ENCODE peak calls at places on chromosomes 16 and 17, in six cellular contexts. One of them, this sample, is unnamed.
A peak's percentile ranks its signal among the peaks of the same experiment; 100 is the strongest.

GRCh38 chr17:39699818-39700147 is at the start of gene ERBB2:
- DNase-seq in cardiac muscle cell: peak; percentile 82
- DNase-seq in GM12878: no peak
- DNase-seq in neural progenitor cell: peak; percentile 85
- DNase-seq in CD4-positive, alpha-beta T cell: no peak
- DNase-seq in uterus: peak; percentile 72
- DNase-seq in this sample: peak; percentile 68

GRCh38 chr17:32370426-32370825 is 20.5 kb downstream of the ZNF207 start:
- DNase-seq in cardiac muscle cell: no peak
- DNase-seq in GM12878: no peak
- DNase-seq in neural progenitor cell: no peak
- DNase-seq in CD4-positive, alpha-beta T cell: no peak
- DNase-seq in uterus: no peak
- DNase-seq in this sample: no peak

GRCh38 chr17:67619555-67619954 is 98.2 kb upstream of the NOL11 start:
- DNase-seq in cardiac muscle cell: no peak
- DNase-seq in GM12878: no peak
- DNase-seq in neural progenitor cell: no peak
- DNase-seq in CD4-positive, alpha-beta T cell: no peak
- DNase-seq in uterus: no peak
- DNase-seq in this sample: no peak

GRCh38 chr16:22645868-22646267 is 135.2 kb downstream of the NPIPB5 start:
- DNase-seq in cardiac muscle cell: no peak
- DNase-seq in GM12878: no peak
- DNase-seq in neural progenitor cell: no peak
- DNase-seq in CD4-positive, alpha-beta T cell: no peak
- DNase-seq in uterus: no peak
- DNase-seq in this sample: no peak

GRCh38 chr17:2564876-2565275 is 28.6 kb upstream of the PAFAH1B1 start:
- DNase-seq in cardiac muscle cell: peak; percentile 35
- DNase-seq in GM12878: no peak
- DNase-seq in neural progenitor cell: no peak
- DNase-seq in CD4-positive, alpha-beta T cell: no peak
- DNase-seq in uterus: no peak
- DNase-seq in this sample: no peak

GRCh38 chr17:16255481-16255901 is 38.5 kb downstream of the PIGL start:
- DNase-seq in cardiac muscle cell: peak; percentile 84
- DNase-seq in GM12878: no peak
- DNase-seq in neural progenitor cell: peak; percentile 70
- DNase-seq in CD4-positive, alpha-beta T cell: no peak
- DNase-seq in uterus: peak; percentile 59
- DNase-seq in this sample: peak; percentile 59

GRCh38 chr16:64982581-64982980 is 139.3 kb downstream of the CDH11 start:
- DNase-seq in cardiac muscle cell: peak; percentile 54
- DNase-seq in GM12878: no peak
- DNase-seq in neural progenitor cell: no peak
- DNase-seq in CD4-positive, alpha-beta T cell: no peak
- DNase-seq in uterus: no peak
- DNase-seq in this sample: no peak

GRCh38 chr17:79609175-79609589 is 1.7 kb downstream of the RBFOX3 start:
- DNase-seq in cardiac muscle cell: no peak
- DNase-seq in GM12878: no peak
- DNase-seq in neural progenitor cell: peak; percentile 28
- DNase-seq in CD4-positive, alpha-beta T cell: no peak
- DNase-seq in uterus: no peak
- DNase-seq in this sample: no peak

GRCh38 chr17:64420143-64420670 is 28.7 kb upstream of the MILR1 start:
- DNase-seq in cardiac muscle cell: peak; percentile 88
- DNase-seq in GM12878: no peak
- DNase-seq in neural progenitor cell: peak; percentile 74
- DNase-seq in CD4-positive, alpha-beta T cell: no peak
- DNase-seq in uterus: no peak
- DNase-seq in this sample: no peak

GRCh38 chr17:18888766-18889290 is 30.9 kb downstream of the PRPSAP2 start:
- DNase-seq in cardiac muscle cell: no peak
- DNase-seq in GM12878: no peak
- DNase-seq in neural progenitor cell: no peak
- DNase-seq in CD4-positive, alpha-beta T cell: no peak
- DNase-seq in uterus: no peak
- DNase-seq in this sample: no peak

DNA sequence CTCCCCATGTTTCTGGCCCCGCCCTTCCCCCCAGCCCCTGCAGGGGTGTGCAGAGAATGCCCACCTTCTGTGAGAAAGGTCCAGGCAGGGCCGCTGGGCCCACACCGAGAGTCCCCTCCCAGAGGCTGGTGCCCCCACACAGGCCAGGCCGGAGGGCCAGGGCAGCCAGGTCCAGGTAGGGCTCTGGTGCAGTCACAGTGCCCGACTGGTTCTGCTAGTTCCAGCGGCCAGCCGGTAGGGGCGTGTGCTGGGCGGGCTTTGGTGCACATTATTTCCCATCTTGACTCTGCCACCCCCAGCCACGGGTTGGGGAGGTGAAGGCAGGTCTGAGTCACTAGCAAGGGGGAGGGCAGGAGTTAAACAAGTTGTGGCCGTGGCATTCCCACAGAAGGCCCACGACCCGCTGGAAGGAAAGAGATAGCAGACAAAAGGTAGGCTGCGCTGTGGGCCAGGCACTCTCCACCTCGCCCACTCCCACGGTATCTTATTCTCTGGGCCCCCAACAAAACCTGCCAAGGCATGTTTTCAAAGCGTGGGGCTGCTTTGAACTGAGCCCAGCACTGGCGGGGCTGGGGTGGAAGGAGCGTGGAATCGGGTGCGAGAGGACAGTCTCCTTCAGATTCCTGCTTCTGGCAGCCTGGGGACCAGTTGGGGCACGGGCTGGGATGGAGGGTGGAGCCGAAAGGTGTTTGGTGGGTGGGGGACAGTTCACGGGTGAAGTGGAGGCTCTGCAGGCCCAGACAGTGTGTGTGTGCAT is 1.9 kb downstream of the EPN3 start:
- DNase-seq in cardiac muscle cell: no peak
- DNase-seq in GM12878: no peak
- DNase-seq in neural progenitor cell: peak; percentile 55
- DNase-seq in CD4-positive, alpha-beta T cell: no peak
- DNase-seq in uterus: no peak
- DNase-seq in this sample: no peak
- TF ChIP-seq CTCF in cardiac muscle cell: peak; percentile 34
- TF ChIP-seq CTCF in GM12878: no peak
- TF ChIP-seq CTCF in neural progenitor cell: peak; percentile 52
- TF ChIP-seq CTCF in CD4-positive, alpha-beta T cell: peak; percentile 16
- TF ChIP-seq CTCF in uterus: peak; percentile 22
- TF ChIP-seq CTCF in this sample: peak; percentile 52

GRCh38 chr16:68577352-68577853 is 38.3 kb downstream of the ZFP90 start:
- DNase-seq in cardiac muscle cell: no peak
- DNase-seq in GM12878: no peak
- DNase-seq in neural progenitor cell: no peak
- DNase-seq in CD4-positive, alpha-beta T cell: no peak
- DNase-seq in uterus: no peak
- DNase-seq in this sample: no peak
- H3K9me3 ChIP-seq in cardiac muscle cell: no peaks in the 10 kb centered on the region
- H3K9me3 ChIP-seq in GM12878: peaks cover 9% of the 10 kb centered on the region
- H3K9me3 ChIP-seq in neural progenitor cell: peaks cover 12% of the 10 kb centered on the region
- H3K9me3 ChIP-seq in CD4-positive, alpha-beta T cell: peaks cover 77% of the 10 kb centered on the region
- H3K9me3 ChIP-seq in uterus: no peaks in the 10 kb centered on the region
- H3K9me3 ChIP-seq in this sample: peaks cover 100% of the 10 kb centered on the region

DNA sequence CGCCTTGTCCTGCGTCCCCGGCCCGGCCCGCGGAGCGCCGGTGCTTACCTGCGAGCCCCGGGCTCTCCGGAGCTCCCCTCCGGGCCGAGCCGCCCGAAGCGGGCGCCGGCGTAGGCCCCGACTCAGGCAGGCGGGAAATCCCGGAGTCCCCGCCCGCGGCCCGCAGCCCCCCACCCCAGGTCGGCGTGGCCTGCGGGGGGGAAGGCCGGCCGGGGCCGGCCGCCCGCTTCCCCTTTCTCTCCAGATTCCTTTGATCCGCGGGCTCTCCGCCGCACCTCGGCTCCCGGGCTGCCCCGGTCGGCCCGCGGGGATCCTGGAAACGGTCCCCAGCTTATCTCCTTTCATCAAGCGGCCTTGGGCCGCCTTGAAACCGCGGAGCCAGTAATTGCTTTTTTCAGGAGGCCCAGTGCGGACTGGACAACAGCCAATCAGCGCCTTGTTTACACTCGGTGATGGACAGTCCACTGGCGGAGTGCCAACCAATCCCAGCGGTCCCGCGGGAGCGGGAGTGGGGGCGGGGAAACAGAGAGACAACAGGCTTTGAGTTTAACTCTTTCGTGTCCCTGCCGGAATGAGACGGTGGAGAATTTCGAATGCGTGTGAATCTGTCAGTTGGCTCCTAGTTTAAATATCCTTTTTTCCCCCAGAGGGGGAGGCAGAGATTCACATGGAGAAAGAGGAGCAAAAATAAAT is 1.4 kb upstream of the BAHCC1 start:
- DNase-seq in cardiac muscle cell: peak; percentile 100
- DNase-seq in GM12878: peak; percentile 40
- DNase-seq in neural progenitor cell: peak; percentile 100
- DNase-seq in CD4-positive, alpha-beta T cell: no peak
- DNase-seq in uterus: peak; percentile 100
- DNase-seq in this sample: peak; percentile 100
- TF ChIP-seq CTCF in cardiac muscle cell: peak; percentile 33
- TF ChIP-seq CTCF in GM12878: no peak
- TF ChIP-seq CTCF in neural progenitor cell: peak; percentile 40
- TF ChIP-seq CTCF in CD4-positive, alpha-beta T cell: no peak
- TF ChIP-seq CTCF in uterus: peak; percentile 40
- TF ChIP-seq CTCF in this sample: no peak

GRCh38 chr16:35377142-35377541 is 1917.7 kb downstream of the TP53TG3F start:
- DNase-seq in cardiac muscle cell: no peak
- DNase-seq in GM12878: no peak
- DNase-seq in neural progenitor cell: no peak
- DNase-seq in CD4-positive, alpha-beta T cell: no peak
- DNase-seq in uterus: no peak
- DNase-seq in this sample: no peak
- H3K9me3 ChIP-seq in cardiac muscle cell: no peaks in the 10 kb centered on the region
- H3K9me3 ChIP-seq in GM12878: no peaks in the 10 kb centered on the region
- H3K9me3 ChIP-seq in neural progenitor cell: peaks cover 37% of the 10 kb centered on the region
- H3K9me3 ChIP-seq in CD4-positive, alpha-beta T cell: no peaks in the 10 kb centered on the region
- H3K9me3 ChIP-seq in uterus: no peaks in the 10 kb centered on the region
- H3K9me3 ChIP-seq in this sample: no peaks in the 10 kb centered on the region

DNA sequence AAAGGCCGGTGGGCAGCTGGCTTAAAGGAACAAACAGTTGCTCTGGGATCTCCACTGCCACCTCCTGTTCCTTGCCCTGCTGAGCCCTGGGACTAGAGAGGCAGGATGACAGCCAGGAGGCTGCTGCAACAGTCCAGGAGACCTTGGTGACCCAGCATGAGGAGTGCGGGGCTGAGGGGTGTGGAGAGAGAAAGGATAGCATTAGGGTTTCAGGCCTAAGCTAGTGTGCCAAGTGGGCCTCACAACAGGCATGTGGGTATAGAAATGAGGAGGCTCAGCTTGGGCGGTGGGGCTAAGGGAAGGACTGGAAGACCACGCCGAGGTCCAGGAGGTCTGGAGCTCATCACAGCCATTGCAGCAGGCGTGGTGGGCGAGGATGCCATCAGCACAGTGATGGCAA is 39.8 kb downstream of the SDK2 start:
- DNase-seq in cardiac muscle cell: no peak
- DNase-seq in GM12878: no peak
- DNase-seq in neural progenitor cell: no peak
- DNase-seq in CD4-positive, alpha-beta T cell: no peak
- DNase-seq in uterus: no peak
- DNase-seq in this sample: no peak
- TF ChIP-seq CTCF in cardiac muscle cell: no peak
- TF ChIP-seq CTCF in GM12878: no peak
- TF ChIP-seq CTCF in neural progenitor cell: no peak
- TF ChIP-seq CTCF in CD4-positive, alpha-beta T cell: no peak
- TF ChIP-seq CTCF in uterus: no peak
- TF ChIP-seq CTCF in this sample: no peak

This sample was measured in left ventricle myocardium inferior.